ENCODE peak calls at places on chromosome 6, in eight cellular contexts. One of them, this sample, is unnamed.

GRCh38 chr6:72552938-72553337 is 68.9 kb upstream of the KCNQ5 start:
- DNase-seq in fibroblast of lung: peak
- DNase-seq in activated T-cell treated with anti-CD3 and anti-CD28 coated beads, Interleukin-2, amount 50 U/mL, for 72 hours: no peak
- DNase-seq in Right ventricle myocardium superior: no peak
- DNase-seq in choroid plexus epithelial cell: peak
- DNase-seq in hepatic stellate cell: no peak
- DNase-seq in AG09319: peak
- DNase-seq in mucosa of gallbladder: no peak
- DNase-seq in this sample: no peak

GRCh38 chr6:37630281-37630799 is 67.3 kb downstream of the MDGA1 start:
- DNase-seq in Right ventricle myocardium superior: no peak
- DNase-seq in hepatic stellate cell: peak
- DNase-seq in activated T-cell treated with anti-CD3 and anti-CD28 coated beads, Interleukin-2, amount 50 U/mL, for 72 hours: no peak
- DNase-seq in fibroblast of lung: peak
- DNase-seq in AG09319: peak
- DNase-seq in choroid plexus epithelial cell: peak
- DNase-seq in mucosa of gallbladder: peak
- DNase-seq in this sample: no peak

GRCh38 chr6:166417285-166417691 is 34.5 kb upstream of the MPC1 start:
- DNase-seq in fibroblast of lung: no peak
- DNase-seq in AG09319: no peak
- DNase-seq in choroid plexus epithelial cell: no peak
- DNase-seq in hepatic stellate cell: no peak
- DNase-seq in mucosa of gallbladder: no peak
- DNase-seq in activated T-cell treated with anti-CD3 and anti-CD28 coated beads, Interleukin-2, amount 50 U/mL, for 72 hours: peak
- DNase-seq in Right ventricle myocardium superior: no peak
- DNase-seq in this sample: peak

GRCh38 chr6:24858154-24858801 is 59.6 kb upstream of the ARMH2 start:
- DNase-seq in choroid plexus epithelial cell: no peak
- DNase-seq in mucosa of gallbladder: no peak
- DNase-seq in fibroblast of lung: no peak
- DNase-seq in hepatic stellate cell: no peak
- DNase-seq in AG09319: peak
- DNase-seq in activated T-cell treated with anti-CD3 and anti-CD28 coated beads, Interleukin-2, amount 50 U/mL, for 72 hours: no peak
- DNase-seq in Right ventricle myocardium superior: no peak
- DNase-seq in this sample: peak

GRCh38 chr6:15265787-15266186 is 19.9 kb downstream of the JARID2 start:
- DNase-seq in Right ventricle myocardium superior: no peak
- DNase-seq in fibroblast of lung: no peak
- DNase-seq in mucosa of gallbladder: no peak
- DNase-seq in choroid plexus epithelial cell: no peak
- DNase-seq in activated T-cell treated with anti-CD3 and anti-CD28 coated beads, Interleukin-2, amount 50 U/mL, for 72 hours: no peak
- DNase-seq in AG09319: no peak
- DNase-seq in hepatic stellate cell: no peak
- DNase-seq in this sample: no peak

GRCh38 chr6:17408081-17408480 is 14.7 kb downstream of the CAP2 start:
- DNase-seq in fibroblast of lung: peak
- DNase-seq in hepatic stellate cell: no peak
- DNase-seq in AG09319: no peak
- DNase-seq in Right ventricle myocardium superior: no peak
- DNase-seq in activated T-cell treated with anti-CD3 and anti-CD28 coated beads, Interleukin-2, amount 50 U/mL, for 72 hours: no peak
- DNase-seq in choroid plexus epithelial cell: no peak
- DNase-seq in mucosa of gallbladder: no peak
- DNase-seq in this sample: no peak

GRCh38 chr6:56595490-56596122 is 47.1 kb downstream of the DST start:
- DNase-seq in AG09319: peak
- DNase-seq in Right ventricle myocardium superior: no peak
- DNase-seq in hepatic stellate cell: peak
- DNase-seq in mucosa of gallbladder: no peak
- DNase-seq in choroid plexus epithelial cell: peak
- DNase-seq in fibroblast of lung: peak
- DNase-seq in activated T-cell treated with anti-CD3 and anti-CD28 coated beads, Interleukin-2, amount 50 U/mL, for 72 hours: peak
- DNase-seq in this sample: no peak

GRCh38 chr6:89145461-89145961 is 344 bp upstream of the PM20D2 start:
- DNase-seq in AG09319: no peak
- DNase-seq in hepatic stellate cell: peak
- DNase-seq in fibroblast of lung: peak
- DNase-seq in choroid plexus epithelial cell: peak
- DNase-seq in mucosa of gallbladder: no peak
- DNase-seq in activated T-cell treated with anti-CD3 and anti-CD28 coated beads, Interleukin-2, amount 50 U/mL, for 72 hours: peak
- DNase-seq in Right ventricle myocardium superior: no peak
- DNase-seq in this sample: no peak

GRCh38 chr6:160121558-160121957 is at the start of gene SLC22A1:
- DNase-seq in hepatic stellate cell: no peak
- DNase-seq in choroid plexus epithelial cell: no peak
- DNase-seq in fibroblast of lung: no peak
- DNase-seq in activated T-cell treated with anti-CD3 and anti-CD28 coated beads, Interleukin-2, amount 50 U/mL, for 72 hours: no peak
- DNase-seq in mucosa of gallbladder: no peak
- DNase-seq in AG09319: no peak
- DNase-seq in Right ventricle myocardium superior: no peak
- DNase-seq in this sample: no peak

GRCh38 chr6:110329348-110329728 is 28.8 kb downstream of the METTL24 start:
- DNase-seq in fibroblast of lung: no peak
- DNase-seq in AG09319: no peak
- DNase-seq in mucosa of gallbladder: no peak
- DNase-seq in Right ventricle myocardium superior: no peak
- DNase-seq in hepatic stellate cell: no peak
- DNase-seq in activated T-cell treated with anti-CD3 and anti-CD28 coated beads, Interleukin-2, amount 50 U/mL, for 72 hours: no peak
- DNase-seq in choroid plexus epithelial cell: no peak
- DNase-seq in this sample: no peak

GRCh38 chr6:44662461-44663121 is 275.1 kb downstream of the CDC5L start:
- DNase-seq in AG09319: no peak
- DNase-seq in mucosa of gallbladder: no peak
- DNase-seq in hepatic stellate cell: no peak
- DNase-seq in activated T-cell treated with anti-CD3 and anti-CD28 coated beads, Interleukin-2, amount 50 U/mL, for 72 hours: no peak
- DNase-seq in Right ventricle myocardium superior: no peak
- DNase-seq in fibroblast of lung: peak
- DNase-seq in choroid plexus epithelial cell: peak
- DNase-seq in this sample: no peak

GRCh38 chr6:16759181-16759645 is 2.0 kb downstream of the ATXN1 start:
- DNase-seq in activated T-cell treated with anti-CD3 and anti-CD28 coated beads, Interleukin-2, amount 50 U/mL, for 72 hours: no peak
- DNase-seq in fibroblast of lung: peak
- DNase-seq in Right ventricle myocardium superior: no peak
- DNase-seq in AG09319: no peak
- DNase-seq in mucosa of gallbladder: no peak
- DNase-seq in hepatic stellate cell: no peak
- DNase-seq in choroid plexus epithelial cell: no peak
- DNase-seq in this sample: no peak

GRCh38 chr6:112106562-112106961 is 19.2 kb downstream of the FAM229B start:
- DNase-seq in Right ventricle myocardium superior: no peak
- DNase-seq in mucosa of gallbladder: no peak
- DNase-seq in choroid plexus epithelial cell: no peak
- DNase-seq in activated T-cell treated with anti-CD3 and anti-CD28 coated beads, Interleukin-2, amount 50 U/mL, for 72 hours: no peak
- DNase-seq in hepatic stellate cell: no peak
- DNase-seq in AG09319: no peak
- DNase-seq in fibroblast of lung: no peak
- DNase-seq in this sample: no peak

GRCh38 chr6:29653452-29654038 is 3.3 kb upstream of the MOG start:
- DNase-seq in choroid plexus epithelial cell: peak
- DNase-seq in activated T-cell treated with anti-CD3 and anti-CD28 coated beads, Interleukin-2, amount 50 U/mL, for 72 hours: peak
- DNase-seq in fibroblast of lung: peak
- DNase-seq in hepatic stellate cell: peak
- DNase-seq in mucosa of gallbladder: peak
- DNase-seq in AG09319: peak
- DNase-seq in Right ventricle myocardium superior: no peak
- DNase-seq in this sample: peak

GRCh38 chr6:72182337-72183246 is 296.2 kb downstream of the RIMS1 start:
- DNase-seq in choroid plexus epithelial cell: peak
- DNase-seq in Right ventricle myocardium superior: no peak
- DNase-seq in mucosa of gallbladder: peak
- DNase-seq in fibroblast of lung: peak
- DNase-seq in hepatic stellate cell: peak
- DNase-seq in AG09319: no peak
- DNase-seq in activated T-cell treated with anti-CD3 and anti-CD28 coated beads, Interleukin-2, amount 50 U/mL, for 72 hours: no peak
- DNase-seq in this sample: no peak

GRCh38 chr6:81562169-81562568 is 190.3 kb downstream of the TENT5A start:
- DNase-seq in fibroblast of lung: peak
- DNase-seq in hepatic stellate cell: peak
- DNase-seq in choroid plexus epithelial cell: peak
- DNase-seq in AG09319: peak
- DNase-seq in activated T-cell treated with anti-CD3 and anti-CD28 coated beads, Interleukin-2, amount 50 U/mL, for 72 hours: no peak
- DNase-seq in mucosa of gallbladder: no peak
- DNase-seq in Right ventricle myocardium superior: no peak
- DNase-seq in this sample: no peak

GRCh38 chr6:84094050-84094435 is 60.5 kb downstream of the MRAP2 start:
- DNase-seq in choroid plexus epithelial cell: no peak
- DNase-seq in hepatic stellate cell: no peak
- DNase-seq in Right ventricle myocardium superior: no peak
- DNase-seq in activated T-cell treated with anti-CD3 and anti-CD28 coated beads, Interleukin-2, amount 50 U/mL, for 72 hours: no peak
- DNase-seq in AG09319: no peak
- DNase-seq in fibroblast of lung: peak
- DNase-seq in mucosa of gallbladder: no peak
- DNase-seq in this sample: no peak

GRCh38 chr6:167684276-167685104 is 142.2 kb upstream of the AFDN start:
- DNase-seq in AG09319: no peak
- DNase-seq in hepatic stellate cell: no peak
- DNase-seq in activated T-cell treated with anti-CD3 and anti-CD28 coated beads, Interleukin-2, amount 50 U/mL, for 72 hours: no peak
- DNase-seq in fibroblast of lung: no peak
- DNase-seq in Right ventricle myocardium superior: no peak
- DNase-seq in choroid plexus epithelial cell: no peak
- DNase-seq in mucosa of gallbladder: peak
- DNase-seq in this sample: no peak

GRCh38 chr6:71454083-71454482 is 165.5 kb downstream of the OGFRL1 start:
- DNase-seq in fibroblast of lung: no peak
- DNase-seq in activated T-cell treated with anti-CD3 and anti-CD28 coated beads, Interleukin-2, amount 50 U/mL, for 72 hours: no peak
- DNase-seq in AG09319: no peak
- DNase-seq in choroid plexus epithelial cell: no peak
- DNase-seq in Right ventricle myocardium superior: no peak
- DNase-seq in mucosa of gallbladder: no peak
- DNase-seq in hepatic stellate cell: no peak
- DNase-seq in this sample: no peak

GRCh38 chr6:21005816-21006553 is 471.7 kb downstream of the CDKAL1 start:
- DNase-seq in fibroblast of lung: peak
- DNase-seq in hepatic stellate cell: peak
- DNase-seq in activated T-cell treated with anti-CD3 and anti-CD28 coated beads, Interleukin-2, amount 50 U/mL, for 72 hours: no peak
- DNase-seq in choroid plexus epithelial cell: peak
- DNase-seq in AG09319: no peak
- DNase-seq in mucosa of gallbladder: no peak
- DNase-seq in Right ventricle myocardium superior: no peak
- DNase-seq in this sample: no peak

GRCh38 chr6:111852704-111853103 is 20.5 kb downstream of the FYN start:
- DNase-seq in mucosa of gallbladder: no peak
- DNase-seq in AG09319: no peak
- DNase-seq in choroid plexus epithelial cell: peak
- DNase-seq in Right ventricle myocardium superior: no peak
- DNase-seq in hepatic stellate cell: no peak
- DNase-seq in fibroblast of lung: peak
- DNase-seq in activated T-cell treated with anti-CD3 and anti-CD28 coated beads, Interleukin-2, amount 50 U/mL, for 72 hours: no peak
- DNase-seq in this sample: no peak

GRCh38 chr6:130933712-130934200 is 106.5 kb downstream of the SMLR1 start:
- DNase-seq in activated T-cell treated with anti-CD3 and anti-CD28 coated beads, Interleukin-2, amount 50 U/mL, for 72 hours: no peak
- DNase-seq in fibroblast of lung: peak
- DNase-seq in Right ventricle myocardium superior: no peak
- DNase-seq in hepatic stellate cell: no peak
- DNase-seq in mucosa of gallbladder: peak
- DNase-seq in choroid plexus epithelial cell: peak
- DNase-seq in AG09319: no peak
- DNase-seq in this sample: no peak

GRCh38 chr6:139763468-139764214 is 389.2 kb upstream of the CITED2 start:
- DNase-seq in AG09319: no peak
- DNase-seq in fibroblast of lung: no peak
- DNase-seq in mucosa of gallbladder: no peak
- DNase-seq in Right ventricle myocardium superior: no peak
- DNase-seq in hepatic stellate cell: no peak
- DNase-seq in choroid plexus epithelial cell: peak
- DNase-seq in activated T-cell treated with anti-CD3 and anti-CD28 coated beads, Interleukin-2, amount 50 U/mL, for 72 hours: no peak
- DNase-seq in this sample: no peak

GRCh38 chr6:26536571-26537159 is 1.5 kb upstream of the HMGN4 start:
- DNase-seq in fibroblast of lung: peak
- DNase-seq in Right ventricle myocardium superior: no peak
- DNase-seq in AG09319: no peak
- DNase-seq in mucosa of gallbladder: peak
- DNase-seq in activated T-cell treated with anti-CD3 and anti-CD28 coated beads, Interleukin-2, amount 50 U/mL, for 72 hours: peak
- DNase-seq in choroid plexus epithelial cell: peak
- DNase-seq in hepatic stellate cell: no peak
- DNase-seq in this sample: no peak

GRCh38 chr6:160428818-160429744 is 80.9 kb downstream of the SLC22A3 start:
- DNase-seq in fibroblast of lung: no peak
- DNase-seq in AG09319: no peak
- DNase-seq in activated T-cell treated with anti-CD3 and anti-CD28 coated beads, Interleukin-2, amount 50 U/mL, for 72 hours: no peak
- DNase-seq in mucosa of gallbladder: no peak
- DNase-seq in Right ventricle myocardium superior: no peak
- DNase-seq in hepatic stellate cell: no peak
- DNase-seq in choroid plexus epithelial cell: no peak
- DNase-seq in this sample: no peak

GRCh38 chr6:87669051-87669450 is 33.0 kb downstream of the AKIRIN2 start:
- DNase-seq in mucosa of gallbladder: no peak
- DNase-seq in Right ventricle myocardium superior: no peak
- DNase-seq in activated T-cell treated with anti-CD3 and anti-CD28 coated beads, Interleukin-2, amount 50 U/mL, for 72 hours: no peak
- DNase-seq in AG09319: no peak
- DNase-seq in hepatic stellate cell: no peak
- DNase-seq in choroid plexus epithelial cell: no peak
- DNase-seq in fibroblast of lung: no peak
- DNase-seq in this sample: no peak

GRCh38 chr6:113999284-113999683 is 28.3 kb upstream of the HDAC2 start:
- DNase-seq in AG09319: no peak
- DNase-seq in fibroblast of lung: no peak
- DNase-seq in hepatic stellate cell: no peak
- DNase-seq in mucosa of gallbladder: no peak
- DNase-seq in Right ventricle myocardium superior: no peak
- DNase-seq in activated T-cell treated with anti-CD3 and anti-CD28 coated beads, Interleukin-2, amount 50 U/mL, for 72 hours: no peak
- DNase-seq in choroid plexus epithelial cell: no peak
- DNase-seq in this sample: no peak

GRCh38 chr6:139762587-139763031 is 388.2 kb upstream of the CITED2 start:
- DNase-seq in choroid plexus epithelial cell: no peak
- DNase-seq in fibroblast of lung: no peak
- DNase-seq in hepatic stellate cell: no peak
- DNase-seq in Right ventricle myocardium superior: no peak
- DNase-seq in AG09319: no peak
- DNase-seq in mucosa of gallbladder: no peak
- DNase-seq in activated T-cell treated with anti-CD3 and anti-CD28 coated beads, Interleukin-2, amount 50 U/mL, for 72 hours: no peak
- DNase-seq in this sample: no peak

GRCh38 chr6:130183271-130184222 is 39.2 kb downstream of the SAMD3 start:
- DNase-seq in AG09319: no peak
- DNase-seq in choroid plexus epithelial cell: no peak
- DNase-seq in fibroblast of lung: no peak
- DNase-seq in mucosa of gallbladder: no peak
- DNase-seq in Right ventricle myocardium superior: no peak
- DNase-seq in hepatic stellate cell: no peak
- DNase-seq in activated T-cell treated with anti-CD3 and anti-CD28 coated beads, Interleukin-2, amount 50 U/mL, for 72 hours: peak
- DNase-seq in this sample: peak

This sample was measured in effector memory CD4-positive, alpha-beta T cell.